ENCODE peak calls at places on chromosomes 1 and 21, in six cellular contexts. T is mucosa of descending colon; Z is spleen; Q is CD8-positive, alpha-beta memory T cell; Y is CD8-positive, alpha-beta T cell; U is PC-3. H is an unnamed sample.
A peak's percentile ranks its signal among the peaks of the same experiment; 100 is the strongest.

GRCh38 chr1:173414136-173414535 is 63.0 kb upstream of the PRDX6 start:
- DNase-seq in T (no peak), Z (no peak), Q (no peak), Y (no peak), U (no peak), H (no peak)

GRCh38 chr1:225990705-225991464 is 8.3 kb downstream of the SDE2 start:
- DNase-seq in T (no peak), Z (no peak), Q (no peak), Y (no peak), U (no peak), H (no peak)

GRCh38 chr1:184228558-184228957 is 158.3 kb upstream of the C1orf21 start:
- DNase-seq in T (no peak), Z (no peak), Q (no peak), Y (no peak), U (no peak), H (no peak)

GRCh38 chr21:22288885-22289509 is 1290.8 kb downstream of the NCAM2 start:
- DNase-seq in T (no peak), Z (no peak), Q (no peak), Y (no peak), U (no peak), H (no peak)

GRCh38 chr1:66316464-66317155 is 217.3 kb upstream of the SGIP1 start:
- DNase-seq in T (no peak), Z (no peak), Q (no peak), Y (no peak), U (no peak), H (no peak)

GRCh38 chr1:31396633-31397351 is 16.2 kb upstream of the SERINC2 start:
- DNase-seq in T (no peak), Z (no peak), Q (no peak), Y (no peak), U (no peak), H (no peak)

GRCh38 chr1:56542651-56543050 is 36.7 kb downstream of the PLPP3 start:
- DNase-seq in T (no peak), Z (no peak), Q (no peak), Y (no peak), U (no peak), H (no peak)

GRCh38 chr1:100423832-100424337 is 71.6 kb downstream of the CDC14A start:
- DNase-seq in T (no peak), Z (no peak), Q (no peak), Y (peak; percentile 21), U (no peak), H (no peak)

GRCh38 chr1:208135354-208135753 is 108.8 kb downstream of the PLXNA2 start:
- DNase-seq in T (no peak), Z (no peak), Q (no peak), Y (no peak), U (no peak), H (no peak)

GRCh38 chr1:234709473-234710279 is 99.7 kb upstream of the IRF2BP2 start:
- DNase-seq in T (peak; percentile 73), Z (no peak), Q (no peak), Y (no peak), U (no peak), H (peak; percentile 33)

GRCh38 chr1:44808938-44809917 is 905 bp downstream of the BTBD19 start:
- DNase-seq in T (peak; percentile 77), Z (peak; percentile 92), Q (peak; percentile 89), Y (peak; percentile 96), U (no peak), H (peak; percentile 77)

GRCh38 chr1:44811714-44812151 is 3.4 kb downstream of the BTBD19 start:
- DNase-seq in T (no peak), Z (peak; percentile 74), Q (no peak), Y (no peak), U (no peak), H (peak; percentile 55)

GRCh38 chr1:44810101-44810761 is 1.9 kb downstream of the BTBD19 start:
- DNase-seq in T (no peak), Z (peak; percentile 90), Q (peak; percentile 13), Y (no peak), U (peak; percentile 16), H (peak; percentile 74)

GRCh38 chr1:44812822-44813543 is 4.7 kb downstream of the BTBD19 start:
- DNase-seq in T (no peak), Z (no peak), Q (no peak), Y (no peak), U (no peak), H (peak; percentile 30)

GRCh38 chr1:44811234-44811633 is 2.9 kb downstream of the BTBD19 start:
- DNase-seq in T (no peak), Z (peak; percentile 47), Q (no peak), Y (no peak), U (no peak), H (no peak)
- H3K4me1 ChIP-seq in T (peaks cover 46% of the 10 kb centered on the region), Z (peaks cover 51% of the 10 kb centered on the region), Q (peaks cover 69% of the 10 kb centered on the region), Y (peaks cover 77% of the 10 kb centered on the region), U (peaks cover 51% of the 10 kb centered on the region), H (peaks cover 74% of the 10 kb centered on the region)

GRCh38 chr21:46375560-46376230 is 51.7 kb downstream of the PCNT start:
- DNase-seq in T (no peak), Z (no peak), Q (no peak), Y (no peak), U (no peak), H (no peak)
- H3K36me3 ChIP-seq in T (no peaks in the 10 kb centered on the region), Z (peaks cover 80% of the 10 kb centered on the region), Q (peaks cover 5% of the 10 kb centered on the region), Y (no peaks in the 10 kb centered on the region), U (peaks cover 22% of the 10 kb centered on the region), H (no peaks in the 10 kb centered on the region)

GRCh38 chr1:86705633-86705985 is 1.2 kb downstream of the SH3GLB1 start:
- DNase-seq in T (peak; percentile 44), Z (no peak), Q (no peak), Y (no peak), U (peak; percentile 18), H (peak; percentile 36)
- H3K4me1 ChIP-seq in T (peaks cover 8% of the 10 kb centered on the region), Z (peaks cover 17% of the 10 kb centered on the region), Q (peaks cover 32% of the 10 kb centered on the region), Y (peaks cover 42% of the 10 kb centered on the region), U (peaks cover 23% of the 10 kb centered on the region), H (peaks cover 31% of the 10 kb centered on the region)

GRCh38 chr1:33348676-33349080 is 27.8 kb upstream of the A3GALT2 start:
- DNase-seq in T (peak; percentile 48), Z (peak; percentile 76), Q (peak; percentile 10), Y (no peak), U (no peak), H (no peak)
- H3K36me3 ChIP-seq in T (no peaks in the 10 kb centered on the region), Z (peaks cover 35% of the 10 kb centered on the region), Q (no peaks in the 10 kb centered on the region), Y (no peaks in the 10 kb centered on the region), U (peaks cover 38% of the 10 kb centered on the region), H (no peaks in the 10 kb centered on the region)

H was measured in body of pancreas.